ENCODE peak calls at places on chromosomes 1 and 21, in eight cellular contexts. One of them, this sample, is unnamed.

GRCh38 chr1:150696995-150697927 is at the start of gene GOLPH3L:
- DNase-seq in OCI-LY7: peak; percentile 98
- DNase-seq in tibial artery: peak; percentile 96
- DNase-seq in aorta: peak; percentile 93
- DNase-seq in T-cell: peak; percentile 71
- DNase-seq in cardiac fibroblast: peak; percentile 99
- DNase-seq in germinal center: peak; percentile 94
- DNase-seq in activated CD8-positive, alpha-beta memory T cell treated with anti-CD3 and anti-CD28 coated beads, Interleukin-2, amount 50 U/mL, for 48 hours: peak; percentile 84
- DNase-seq in this sample: peak; percentile 98

GRCh38 chr1:156998301-156998700 is 47.2 kb downstream of the ARHGEF11 start:
- DNase-seq in OCI-LY7: no peak
- DNase-seq in aorta: no peak
- DNase-seq in cardiac fibroblast: no peak
- DNase-seq in tibial artery: no peak
- DNase-seq in activated CD8-positive, alpha-beta memory T cell treated with anti-CD3 and anti-CD28 coated beads, Interleukin-2, amount 50 U/mL, for 48 hours: no peak
- DNase-seq in germinal center: no peak
- DNase-seq in T-cell: no peak
- DNase-seq in this sample: no peak

GRCh38 chr21:31258073-31258472 is 86.0 kb downstream of the TIAM1 start:
- DNase-seq in tibial artery: no peak
- DNase-seq in T-cell: no peak
- DNase-seq in cardiac fibroblast: no peak
- DNase-seq in germinal center: no peak
- DNase-seq in OCI-LY7: no peak
- DNase-seq in activated CD8-positive, alpha-beta memory T cell treated with anti-CD3 and anti-CD28 coated beads, Interleukin-2, amount 50 U/mL, for 48 hours: no peak
- DNase-seq in aorta: no peak
- DNase-seq in this sample: no peak

GRCh38 chr1:193104906-193105820 is at the start of gene GLRX2:
- DNase-seq in cardiac fibroblast: peak; percentile 90
- DNase-seq in OCI-LY7: peak; percentile 75
- DNase-seq in aorta: peak; percentile 86
- DNase-seq in T-cell: peak; percentile 29
- DNase-seq in tibial artery: peak; percentile 83
- DNase-seq in germinal center: peak; percentile 79
- DNase-seq in activated CD8-positive, alpha-beta memory T cell treated with anti-CD3 and anti-CD28 coated beads, Interleukin-2, amount 50 U/mL, for 48 hours: peak; percentile 81
- DNase-seq in this sample: peak; percentile 85

GRCh38 chr1:229030642-229031390 is 240.1 kb upstream of the RAB4A start:
- DNase-seq in cardiac fibroblast: no peak
- DNase-seq in aorta: no peak
- DNase-seq in T-cell: no peak
- DNase-seq in tibial artery: no peak
- DNase-seq in germinal center: no peak
- DNase-seq in OCI-LY7: no peak
- DNase-seq in activated CD8-positive, alpha-beta memory T cell treated with anti-CD3 and anti-CD28 coated beads, Interleukin-2, amount 50 U/mL, for 48 hours: no peak
- DNase-seq in this sample: no peak

GRCh38 chr1:48878191-48878940 is 101.7 kb upstream of the BEND5 start:
- DNase-seq in aorta: no peak
- DNase-seq in germinal center: no peak
- DNase-seq in activated CD8-positive, alpha-beta memory T cell treated with anti-CD3 and anti-CD28 coated beads, Interleukin-2, amount 50 U/mL, for 48 hours: no peak
- DNase-seq in cardiac fibroblast: peak; percentile 84
- DNase-seq in OCI-LY7: no peak
- DNase-seq in T-cell: no peak
- DNase-seq in tibial artery: no peak
- DNase-seq in this sample: no peak

GRCh38 chr21:44486302-44486701 is 31.0 kb downstream of the LRRC3 start:
- DNase-seq in germinal center: no peak
- DNase-seq in aorta: no peak
- DNase-seq in OCI-LY7: no peak
- DNase-seq in activated CD8-positive, alpha-beta memory T cell treated with anti-CD3 and anti-CD28 coated beads, Interleukin-2, amount 50 U/mL, for 48 hours: no peak
- DNase-seq in cardiac fibroblast: no peak
- DNase-seq in tibial artery: no peak
- DNase-seq in T-cell: no peak
- DNase-seq in this sample: no peak

GRCh38 chr21:42653492-42654061 is at the start of gene PDE9A:
- DNase-seq in germinal center: peak; percentile 65
- DNase-seq in tibial artery: no peak
- DNase-seq in aorta: peak; percentile 52
- DNase-seq in cardiac fibroblast: no peak
- DNase-seq in OCI-LY7: peak; percentile 51
- DNase-seq in T-cell: no peak
- DNase-seq in activated CD8-positive, alpha-beta memory T cell treated with anti-CD3 and anti-CD28 coated beads, Interleukin-2, amount 50 U/mL, for 48 hours: no peak
- DNase-seq in this sample: peak; percentile 13

GRCh38 chr1:116012716-116013115 is 36.4 kb downstream of the SLC22A15 start:
- DNase-seq in tibial artery: no peak
- DNase-seq in activated CD8-positive, alpha-beta memory T cell treated with anti-CD3 and anti-CD28 coated beads, Interleukin-2, amount 50 U/mL, for 48 hours: no peak
- DNase-seq in germinal center: no peak
- DNase-seq in OCI-LY7: no peak
- DNase-seq in T-cell: no peak
- DNase-seq in aorta: no peak
- DNase-seq in cardiac fibroblast: no peak
- DNase-seq in this sample: no peak

This sample was measured in SK-MEL-5.